ENCODE peak calls at places on chromosomes 5 and 9, in seven cellular contexts. Z is adrenal gland, E is heart left ventricle, S is right lobe of liver, V is Peyer's patch, L is tibial nerve, Y is spleen. R is an unnamed sample. For H3K27me3, the result is how much of the 10 kb centered on the place peaks cover.

GRCh38 chr5:107705390-107706014 is 34.8 kb upstream of the EFNA5 start:
- DNase-seq in Z (no peak), E (no peak), S (no peak), V (no peak), L (no peak), Y (no peak), R (no peak)

GRCh38 chr5:126348855-126349635 is 74.2 kb upstream of the GRAMD2B start:
- DNase-seq in Z (no peak), E (no peak), S (no peak), V (no peak), L (no peak), Y (no peak), R (no peak)

GRCh38 chr5:164392531-164392930 is 887.1 kb downstream of the MAT2B start:
- DNase-seq in Z (no peak), E (no peak), S (no peak), V (no peak), L (no peak), Y (no peak), R (no peak)

GRCh38 chr5:119313207-119313606 is 42.6 kb upstream of the TNFAIP8 start:
- DNase-seq in Z (no peak), E (no peak), S (no peak), V (no peak), L (no peak), Y (no peak), R (no peak)

GRCh38 chr5:1014781-1015221 is 6.2 kb downstream of the NKD2 start:
- DNase-seq in Z (no peak), E (no peak), S (no peak), V (no peak), L (no peak), Y (no peak), R (no peak)

GRCh38 chr5:5270958-5271605 is 131.0 kb downstream of the ADAMTS16 start:
- DNase-seq in Z (peak), E (peak), S (peak), V (peak), L (peak), Y (peak), R (no peak)

GRCh38 chr5:34517249-34517648 is 138.9 kb upstream of the RAI14 start:
- DNase-seq in Z (no peak), E (no peak), S (no peak), V (no peak), L (no peak), Y (no peak), R (no peak)

GRCh38 chr5:110401881-110402280 is 324.6 kb downstream of the TMEM232 start:
- DNase-seq in Z (no peak), E (no peak), S (no peak), V (no peak), L (no peak), Y (no peak), R (no peak)

GRCh38 chr5:173039964-173040363 is 16.2 kb upstream of the CREBRF start:
- DNase-seq in Z (no peak), E (no peak), S (no peak), V (peak), L (no peak), Y (no peak), R (no peak)

GRCh38 chr5:108857905-108858304 is 110.2 kb downstream of the FER start:
- DNase-seq in Z (no peak), E (no peak), S (no peak), V (no peak), L (no peak), Y (no peak), R (no peak)

GRCh38 chr9:136326061-136326776 is 1.1 kb upstream of the GPSM1 start:
- DNase-seq in Z (no peak), E (peak), S (no peak), V (no peak), L (no peak), Y (no peak), R (no peak)

GRCh38 chr5:50709471-50709870 is 43.0 kb downstream of the PARP8 start:
- DNase-seq in Z (no peak), E (no peak), S (no peak), V (no peak), L (no peak), Y (no peak), R (no peak)

GRCh38 chr9:72894342-72894741 is 58.5 kb downstream of the ALDH1A1 start:
- DNase-seq in Z (no peak), E (no peak), S (no peak), V (no peak), L (no peak), Y (no peak), R (no peak)

GRCh38 chr5:126069329-126069728 is 353.9 kb upstream of the GRAMD2B start:
- DNase-seq in Z (no peak), E (no peak), S (no peak), V (no peak), L (no peak), Y (no peak), R (no peak)

GRCh38 chr5:133669472-133669871 is 57.1 kb upstream of the FSTL4 start:
- DNase-seq in Z (no peak), E (no peak), S (no peak), V (no peak), L (no peak), Y (no peak), R (no peak)

GRCh38 chr5:171419663-171420428 is 399 bp downstream of the FGF18 start:
- DNase-seq in Z (no peak), E (peak), S (no peak), V (peak), L (no peak), Y (peak), R (no peak)

GRCh38 chr9:26170224-26170623 is 492.0 kb upstream of the TUSC1 start:
- DNase-seq in Z (no peak), E (no peak), S (no peak), V (no peak), L (no peak), Y (no peak), R (no peak)

GRCh38 chr5:137733922-137734695 is 1.8 kb downstream of the KLHL3 start:
- DNase-seq in Z (no peak), E (no peak), S (no peak), V (no peak), L (no peak), Y (no peak), R (no peak)

GRCh38 chr5:15620501-15620900 is 120.5 kb downstream of the FBXL7 start:
- DNase-seq in Z (peak), E (peak), S (peak), V (no peak), L (peak), Y (no peak), R (no peak)

GRCh38 chr9:77488439-77489126 is 159.5 kb downstream of the GNA14 start:
- DNase-seq in Z (no peak), E (no peak), S (no peak), V (no peak), L (no peak), Y (no peak), R (no peak)

GRCh38 chr5:80076131-80077101 is 41.3 kb downstream of the THBS4 start:
- DNase-seq in Z (no peak), E (no peak), S (no peak), V (no peak), L (no peak), Y (no peak), R (no peak)

GRCh38 chr5:92775711-92776615 is 805.1 kb downstream of the NR2F1-AS1 start:
- DNase-seq in Z (no peak), E (no peak), S (no peak), V (no peak), L (no peak), Y (no peak), R (no peak)

GRCh38 chr9:33170464-33171156 is 3.5 kb upstream of the B4GALT1 start:
- DNase-seq in Z (peak), E (peak), S (peak), V (peak), L (no peak), Y (peak), R (peak)

GRCh38 chr5:32770444-32770843 is 59.3 kb downstream of the NPR3 start:
- DNase-seq in Z (no peak), E (no peak), S (no peak), V (no peak), L (no peak), Y (no peak), R (no peak)

GRCh38 chr5:149004559-149004958 is 58.3 kb downstream of the SH3TC2 start:
- DNase-seq in Z (no peak), E (peak), S (no peak), V (no peak), L (no peak), Y (no peak), R (no peak)

GRCh38 chr5:172276214-172276613 is 7.3 kb downstream of the UBTD2 start:
- DNase-seq in Z (no peak), E (no peak), S (no peak), V (no peak), L (no peak), Y (no peak), R (no peak)

GRCh38 chr5:98069876-98070512 is 703.5 kb upstream of the RGMB start:
- DNase-seq in Z (no peak), E (no peak), S (no peak), V (no peak), L (no peak), Y (no peak), R (no peak)

GRCh38 chr9:89549031-89549644 is 51.2 kb upstream of the SEMA4D start:
- DNase-seq in Z (peak), E (peak), S (peak), V (peak), L (peak), Y (peak), R (peak)

GRCh38 chr5:82364497-82364896 is 86.3 kb upstream of the RPS23 start:
- DNase-seq in Z (no peak), E (no peak), S (no peak), V (no peak), L (no peak), Y (no peak), R (no peak)

GRCh38 chr5:170773031-170773985 is 10.2 kb upstream of the GABRP start:
- DNase-seq in Z (no peak), E (no peak), S (no peak), V (no peak), L (no peak), Y (no peak), R (no peak)

GRCh38 chr9:105142406-105143092 is 101.9 kb upstream of the SLC44A1 start:
- DNase-seq in Z (no peak), E (no peak), S (no peak), V (no peak), L (no peak), Y (no peak), R (no peak)

GRCh38 chr9:119304566-119304965 is 64.7 kb downstream of the BRINP1 start:
- DNase-seq in Z (no peak), E (no peak), S (no peak), V (no peak), L (no peak), Y (no peak), R (no peak)

GRCh38 chr9:35579130-35579529 is 25.9 kb upstream of the TESK1 start:
- DNase-seq in Z (no peak), E (no peak), S (no peak), V (no peak), L (no peak), Y (no peak), R (no peak)

GRCh38 chr9:6488395-6488794 is 75.4 kb downstream of the UHRF2 start:
- DNase-seq in Z (no peak), E (no peak), S (no peak), V (no peak), L (no peak), Y (no peak), R (no peak)

GRCh38 chr9:89137548-89138462 is 40.8 kb downstream of the SHC3 start:
- DNase-seq in Z (peak), E (no peak), S (no peak), V (peak), L (peak), Y (no peak), R (peak)

GRCh38 chr5:150525163-150525562 is 17.2 kb downstream of the NDST1 start:
- DNase-seq in Z (no peak), E (no peak), S (no peak), V (no peak), L (no peak), Y (no peak), R (peak)

GRCh38 chr5:140174472-140175366 is at the start of gene CYSTM1:
- DNase-seq in Z (peak), E (peak), S (peak), V (peak), L (peak), Y (peak), R (peak)
- TF ChIP-seq POLR2A in Z (peak), E (peak), S (peak), V (peak), L (peak), Y (peak), R (peak)

GRCh38 chr9:137711678-137712105 is 92.9 kb downstream of the EHMT1 start:
- DNase-seq in Z (no peak), E (no peak), S (no peak), V (no peak), L (no peak), Y (no peak), R (no peak)

GRCh38 chr9:137707361-137707760 is 88.6 kb downstream of the EHMT1 start:
- DNase-seq in Z (no peak), E (no peak), S (no peak), V (no peak), L (no peak), Y (no peak), R (no peak)

GRCh38 chr9:137710751-137711150 is 91.9 kb downstream of the EHMT1 start:
- DNase-seq in Z (no peak), E (no peak), S (no peak), V (no peak), L (no peak), Y (no peak), R (no peak)

GRCh38 chr9:137708590-137709284 is 89.9 kb downstream of the EHMT1 start:
- DNase-seq in Z (no peak), E (no peak), S (no peak), V (no peak), L (no peak), Y (no peak), R (no peak)

DNA sequence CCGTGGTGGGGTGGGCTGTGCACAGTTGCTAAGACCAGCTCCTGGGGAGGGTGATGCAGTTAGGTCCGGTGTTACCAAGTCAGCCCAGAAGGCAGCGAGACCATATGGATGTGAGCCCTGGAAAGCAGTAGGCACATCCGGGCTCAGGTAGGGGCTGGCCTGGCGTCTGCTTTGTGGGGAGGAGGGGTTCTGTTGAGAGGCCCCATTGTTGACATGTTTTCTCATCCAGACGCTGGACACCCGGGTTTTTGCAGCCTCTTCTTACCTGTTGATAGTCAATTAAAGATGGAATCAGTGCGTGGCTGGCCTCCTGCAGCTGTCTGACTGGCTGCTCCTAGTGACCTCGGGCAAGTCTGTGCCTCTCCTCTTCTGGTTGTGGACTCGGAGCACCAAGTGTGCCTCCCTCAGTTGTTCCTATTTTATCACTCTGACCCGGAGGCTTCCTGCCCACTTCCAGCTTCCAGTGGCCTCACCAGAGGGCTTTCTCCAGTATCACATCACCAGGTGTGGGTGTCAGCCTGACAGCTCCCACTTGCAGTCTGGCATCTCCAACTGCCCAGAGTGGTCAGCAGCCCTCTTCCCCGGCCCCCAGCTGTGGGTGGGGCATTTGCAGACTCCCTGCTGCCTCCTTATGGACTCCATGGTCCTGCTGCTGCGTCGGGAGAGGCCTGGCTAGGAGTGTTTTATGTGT is 90.8 kb downstream of the EHMT1 start:
- DNase-seq in Z (no peak), E (no peak), S (no peak), V (no peak), L (no peak), Y (no peak), R (no peak)
- H3K27me3 ChIP-seq in Z (under half), E (under half), S (under half), V (under half), L (under half), Y (under half), R (under half)

GRCh38 chr5:154761062-154761740 is 6.0 kb downstream of the LARP1 start:
- DNase-seq in Z (no peak), E (no peak), S (no peak), V (no peak), L (no peak), Y (no peak), R (no peak)

GRCh38 chr5:154756871-154757646 is 1.9 kb downstream of the LARP1 start:
- DNase-seq in Z (peak), E (peak), S (peak), V (peak), L (peak), Y (peak), R (peak)

GRCh38 chr5:154757647-154758406 is 2.6 kb downstream of the LARP1 start:
- DNase-seq in Z (peak), E (no peak), S (no peak), V (peak), L (no peak), Y (no peak), R (no peak)

GRCh38 chr5:154758501-154758900 is 3.3 kb downstream of the LARP1 start:
- DNase-seq in Z (no peak), E (no peak), S (no peak), V (no peak), L (no peak), Y (no peak), R (no peak)

DNA sequence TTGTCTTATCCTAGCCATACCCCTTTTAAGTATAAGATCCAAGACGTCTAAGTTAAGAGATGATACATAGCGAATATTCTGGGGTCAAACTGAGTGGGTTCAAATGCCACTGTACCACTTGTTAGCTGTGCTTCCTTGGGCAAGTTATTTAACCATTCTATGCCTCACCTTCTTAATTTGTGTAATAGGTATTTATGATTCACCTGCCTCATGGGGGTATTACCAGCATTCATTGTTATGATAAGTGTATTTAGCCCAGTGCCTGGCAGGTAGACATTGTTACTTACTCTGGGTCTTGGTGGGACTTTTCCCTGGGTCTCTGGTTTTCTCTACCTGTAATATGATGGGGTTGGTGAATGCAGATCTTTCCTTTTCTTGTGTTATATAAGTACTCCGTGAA is 3.8 kb downstream of the LARP1 start:
- DNase-seq in Z (no peak), E (no peak), S (no peak), V (no peak), L (no peak), Y (no peak), R (no peak)
- H3K4me3 ChIP-seq in Z (no peak), E (peak), S (no peak), V (no peak), L (no peak), Y (no peak), R (peak)

GRCh38 chr5:95857185-95857945 is 34.8 kb upstream of the GLRX start:
- DNase-seq in Z (peak), E (peak), S (peak), V (peak), L (peak), Y (no peak), R (peak)
- TF ChIP-seq POLR2A in Z (no peak), E (no peak), S (peak), V (peak), L (peak), Y (no peak), R (no peak)

R was measured in gastrocnemius medialis.